ENCODE peak calls at places on chromosomes 11 and 22, in four cellular contexts. Q, X, G and Z are unnamed samples.

GRCh38 chr11:132504501-132505041 is 1027.7 kb downstream of the OPCML start:
- DNase-seq in Q (no peak), G (no peak), X (no peak), Z (no peak)

GRCh38 chr22:49962012-49962750 is 1.6 kb downstream of the PIM3 start:
- DNase-seq in X (peak; percentile 77), G (peak; percentile 87), Q (peak; percentile 91), Z (peak; percentile 46)

GRCh38 chr22:19923914-19924513 is 17.6 kb upstream of the COMT start:
- DNase-seq in X (no peak), G (no peak), Q (peak; percentile 48), Z (no peak)

GRCh38 chr22:27576413-27576812 is 225.1 kb downstream of the MN1 start:
- DNase-seq in Q (no peak), X (no peak), G (no peak), Z (no peak)

GRCh38 chr11:47185305-47186075 is 744 bp downstream of the PACSIN3 start:
- DNase-seq in G (peak; percentile 86), X (peak; percentile 87), Q (peak; percentile 30), Z (peak; percentile 46)

GRCh38 chr11:10076458-10077141 is 217.4 kb downstream of the SBF2 start:
- DNase-seq in Q (peak; percentile 69), G (peak; percentile 19), X (peak; percentile 84), Z (peak; percentile 48)

GRCh38 chr11:71525938-71526495 is 1.1 kb upstream of the KRTAP5-7 start:
- DNase-seq in Q (no peak), G (peak; percentile 75), X (peak; percentile 14), Z (no peak)

GRCh38 chr11:11022126-11022730 is 164.4 kb upstream of the ZBED5 start:
- DNase-seq in X (no peak), Q (peak; percentile 43), G (no peak), Z (peak; percentile 55)

GRCh38 chr11:30763951-30764350 is 177.8 kb upstream of the MPPED2 start:
- DNase-seq in X (no peak), G (no peak), Q (no peak), Z (no peak)

GRCh38 chr11:112320668-112321067 is 60.0 kb upstream of the PLET1 start:
- DNase-seq in X (no peak), G (peak; percentile 32), Q (peak; percentile 44), Z (no peak)

GRCh38 chr11:763073-763463 is 14.2 kb downstream of the GATD1 start:
- DNase-seq in Q (peak; percentile 54), X (no peak), G (no peak), Z (no peak)

GRCh38 chr11:120929664-120930154 is 94.2 kb upstream of the TBCEL start:
- DNase-seq in G (peak; percentile 30), X (peak; percentile 88), Q (peak; percentile 70), Z (peak; percentile 53)

GRCh38 chr11:119091083-119091650 is 6.5 kb downstream of the HMBS start:
- DNase-seq in Q (peak; percentile 36), G (no peak), X (no peak), Z (no peak)

GRCh38 chr11:113484223-113484622 is 9.0 kb upstream of the DRD2 start:
- DNase-seq in X (no peak), G (no peak), Q (no peak), Z (no peak)

GRCh38 chr11:81725691-81726090 is 1008.0 kb downstream of the FAM181B start:
- DNase-seq in Q (no peak), X (no peak), G (no peak), Z (no peak)

GRCh38 chr11:67372993-67373915 is at the start of gene CLCF1:
- DNase-seq in G (no peak), X (peak; percentile 75), Q (peak; percentile 86), Z (peak; percentile 86)

GRCh38 chr11:10413268-10413667 is 41.8 kb upstream of the AMPD3 start:
- DNase-seq in X (no peak), Q (peak; percentile 61), G (peak; percentile 28), Z (no peak)

GRCh38 chr22:28597665-28598064 is 82.0 kb downstream of the TTC28 start:
- DNase-seq in Q (no peak), X (no peak), G (no peak), Z (no peak)

GRCh38 chr11:95985174-95985808 is 61.4 kb upstream of the MTMR2 start:
- DNase-seq in Q (peak; percentile 27), G (no peak), X (no peak), Z (no peak)

GRCh38 chr22:21963790-21964211 is 11.2 kb upstream of the PPM1F start:
- DNase-seq in X (no peak), G (no peak), Q (no peak), Z (no peak)

GRCh38 chr11:42770444-42771065 is 541.2 kb upstream of the API5 start:
- DNase-seq in X (peak; percentile 49), Q (peak; percentile 8), G (peak; percentile 30), Z (peak; percentile 28)

GRCh38 chr11:71246559-71246958 is 5.8 kb downstream of the SHANK2 start:
- DNase-seq in Q (no peak), X (no peak), G (no peak), Z (no peak)

GRCh38 chr22:46463435-46464227 is 73.8 kb downstream of the CELSR1 start:
- DNase-seq in X (no peak), Q (no peak), G (no peak), Z (no peak)

GRCh38 chr11:35232961-35233360 is 94.0 kb downstream of the CD44 start:
- DNase-seq in G (no peak), X (no peak), Q (no peak), Z (no peak)

GRCh38 chr22:21762712-21763581 is 27.4 kb upstream of the YPEL1 start:
- DNase-seq in G (no peak), X (no peak), Q (no peak), Z (no peak)

GRCh38 chr22:25085930-25086901 is 113.4 kb upstream of the CRYBB3 start:
- DNase-seq in X (no peak), G (peak; percentile 91), Q (no peak), Z (no peak)

GRCh38 chr11:117744471-117745280 is 52.3 kb downstream of the DSCAML1 start:
- DNase-seq in Q (no peak), X (no peak), G (no peak), Z (no peak)

GRCh38 chr11:297666-298405 is 1.5 kb downstream of the IFITM5 start:
- DNase-seq in Q (peak; percentile 83), G (peak; percentile 24), X (no peak), Z (no peak)

GRCh38 chr11:1866776-1867175 is 13.9 kb downstream of the LSP1 start:
- DNase-seq in Q (no peak), X (no peak), G (no peak), Z (no peak)

GRCh38 chr11:116500002-116500832 is 272.6 kb downstream of the BUD13 start:
- DNase-seq in Q (no peak), G (no peak), X (no peak), Z (no peak)

GRCh38 chr11:107783121-107783520 is 71.3 kb upstream of the SLN start:
- DNase-seq in X (no peak), G (no peak), Q (no peak), Z (no peak)

GRCh38 chr11:107787733-107788132 is 70.9 kb downstream of the SLC35F2 start:
- DNase-seq in Q (no peak), X (peak; percentile 41), G (no peak), Z (no peak)

GRCh38 chr11:107789767-107790166 is 68.8 kb downstream of the SLC35F2 start:
- DNase-seq in Q (no peak), G (no peak), X (no peak), Z (no peak)

GRCh38 chr11:107780775-107781174 is 68.9 kb upstream of the SLN start:
- DNase-seq in G (no peak), Q (no peak), X (no peak), Z (peak; percentile 19)

DNA sequence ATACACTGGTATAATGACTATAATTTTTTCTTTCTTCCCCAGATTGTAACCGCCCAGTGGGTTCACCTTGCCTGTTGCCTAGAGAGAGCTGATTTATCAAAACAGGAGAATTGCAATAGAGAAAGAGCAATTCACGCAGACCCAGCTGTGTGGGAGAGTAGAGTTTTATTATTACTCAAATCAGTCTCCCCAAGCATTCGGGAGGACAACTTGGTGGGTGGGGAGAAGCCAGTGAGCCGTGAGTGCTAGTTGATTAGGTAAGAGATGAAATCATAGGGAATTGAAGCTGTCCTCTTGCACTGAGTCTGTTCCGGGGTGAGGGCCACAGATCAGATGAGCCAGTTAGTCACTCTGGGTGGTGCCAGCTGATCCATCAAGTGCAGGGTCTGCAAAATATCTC is 73.2 kb downstream of the SLC35F2 start:
- DNase-seq in G (no peak), X (peak; percentile 37), Q (peak; percentile 12), Z (no peak)
- TF ChIP-seq RNF2 in G (no peak), X (no peak), Q (no peak), Z (no peak)

GRCh38 chr11:94152678-94153065 is 24.0 kb downstream of the PANX1 start:
- DNase-seq in Q (no peak), G (no peak), X (no peak), Z (no peak)

GRCh38 chr11:94151311-94151710 is 22.7 kb downstream of the PANX1 start:
- DNase-seq in Q (no peak), G (no peak), X (no peak), Z (no peak)

GRCh38 chr11:94153320-94153719 is 24.7 kb downstream of the PANX1 start:
- DNase-seq in Q (no peak), G (peak; percentile 86), X (no peak), Z (no peak)

GRCh38 chr11:94150704-94151103 is 22.1 kb downstream of the PANX1 start:
- DNase-seq in Q (peak; percentile 39), X (no peak), G (no peak), Z (no peak)

GRCh38 chr11:94151903-94152677 is 23.4 kb downstream of the PANX1 start:
- DNase-seq in Q (peak; percentile 71), G (peak; percentile 72), X (no peak), Z (peak; percentile 62)
- TF ChIP-seq RNF2 in Q (no peak), G (no peak), X (no peak), Z (no peak)

GRCh38 chr22:45261407-45262088 is 20.9 kb upstream of the KIAA0930 start:
- DNase-seq in G (no peak), Q (no peak), X (no peak), Z (no peak)

GRCh38 chr22:45259754-45260394 is 19.2 kb upstream of the KIAA0930 start:
- DNase-seq in Q (no peak), X (no peak), G (no peak), Z (no peak)

GRCh38 chr22:45262931-45263789 is 21.6 kb upstream of the UPK3A start:
- DNase-seq in Q (no peak), G (no peak), X (no peak), Z (no peak)

GRCh38 chr22:45263790-45264269 is 20.9 kb upstream of the UPK3A start:
- DNase-seq in G (peak; percentile 75), Q (peak; percentile 71), X (peak; percentile 76), Z (peak; percentile 81)

GRCh38 chr22:45262195-45262930 is 21.7 kb upstream of the KIAA0930 start:
- DNase-seq in G (no peak), X (no peak), Q (no peak), Z (no peak)
- TF ChIP-seq RNF2 in G (no peak), X (no peak), Q (no peak), Z (no peak)

GRCh38 chr11:87463486-87464102 is 425.9 kb downstream of the TMEM135 start:
- DNase-seq in X (no peak), Q (peak; percentile 39), G (peak; percentile 38), Z (peak; percentile 24)
- TF ChIP-seq RNF2 in X (no peak), Q (no peak), G (no peak), Z (no peak)